ENCODE peak calls at places on chromosomes 3 and 15, in five cellular contexts. G is anterior cingulate cortex; Y is stimulated activated CD4-positive, alpha-beta T cell treated with anti-CD3 and anti-CD28 coated beads, Interleukin-1b, Interleukin-23, amount 100 ng/mL, for 24 hours; M is HCT116; I is G401. K is an unnamed sample.

GRCh38 chr3:69197455-69197854 is 75.1 kb upstream of the LMOD3 start:
- DNase-seq in Y (no peak), G (no peak), I (no peak), M (no peak), K (no peak)

GRCh38 chr15:55872471-55872870 is 120.9 kb downstream of the NEDD4 start:
- DNase-seq in Y (no peak), G (no peak), M (no peak), I (no peak), K (no peak)

GRCh38 chr3:72919520-72919919 is 31.7 kb downstream of the GXYLT2 start:
- DNase-seq in M (no peak), I (no peak), G (no peak), Y (no peak), K (no peak)

GRCh38 chr15:73317651-73318462 is 50.9 kb downstream of the HCN4 start:
- DNase-seq in M (no peak), I (no peak), G (peak), Y (no peak), K (peak)

GRCh38 chr3:195546130-195546560 is 3.0 kb upstream of the PPP1R2 start:
- DNase-seq in I (no peak), M (peak), Y (no peak), G (no peak), K (no peak)

GRCh38 chr3:83849331-83849730 is 1109.5 kb upstream of the CADM2 start:
- DNase-seq in M (no peak), I (no peak), Y (no peak), G (no peak), K (no peak)

GRCh38 chr15:86830304-86830703 is 750.6 kb downstream of the AGBL1 start:
- DNase-seq in G (no peak), Y (no peak), M (no peak), I (no peak), K (no peak)

GRCh38 chr15:75647370-75648155 is at the start of gene SNX33:
- DNase-seq in G (peak), M (no peak), I (peak), Y (no peak), K (peak)

GRCh38 chr15:70197318-70197944 is 99.7 kb upstream of the TLE3 start:
- DNase-seq in G (no peak), I (no peak), Y (no peak), M (no peak), K (no peak)

GRCh38 chr3:39203862-39204261 is 11.5 kb upstream of the XIRP1 start:
- DNase-seq in M (no peak), G (no peak), Y (no peak), I (no peak), K (no peak)

GRCh38 chr3:128623762-128624176 is 26.8 kb downstream of the RPN1 start:
- DNase-seq in I (no peak), G (no peak), M (no peak), Y (no peak), K (no peak)

GRCh38 chr3:52245322-52246263 is at the start of gene PPM1M:
- DNase-seq in M (no peak), G (no peak), I (no peak), Y (no peak), K (no peak)

GRCh38 chr3:111318289-111318688 is 223.7 kb upstream of the CD96 start:
- DNase-seq in G (no peak), M (no peak), I (no peak), Y (no peak), K (no peak)

GRCh38 chr15:65310431-65311137 is 6.1 kb downstream of the RNU5B-1 start:
- DNase-seq in M (no peak), Y (no peak), G (no peak), I (no peak), K (no peak)

GRCh38 chr3:59496250-59496649 is 446.4 kb upstream of the CFAP20DC start:
- DNase-seq in M (no peak), Y (no peak), I (no peak), G (no peak), K (no peak)

GRCh38 chr3:60877188-60877587 is 374.1 kb downstream of the FHIT start:
- DNase-seq in M (no peak), G (no peak), Y (no peak), I (no peak), K (no peak)

GRCh38 chr3:124119056-124119721 is 127.3 kb upstream of the ROPN1 start:
- DNase-seq in I (no peak), M (no peak), Y (no peak), G (no peak), K (no peak)

GRCh38 chr3:189735913-189736312 is 104.7 kb downstream of the TP63 start:
- DNase-seq in G (no peak), Y (no peak), I (no peak), M (no peak), K (no peak)

GRCh38 chr3:32493437-32494414 is 8.9 kb downstream of the CMTM6 start:
- DNase-seq in M (no peak), G (no peak), I (no peak), Y (no peak), K (no peak)

GRCh38 chr15:70033109-70033508 is 64.6 kb downstream of the TLE3 start:
- DNase-seq in M (no peak), Y (no peak), I (no peak), G (no peak), K (no peak)

GRCh38 chr3:98985406-98985805 is 83.9 kb upstream of the DCBLD2 start:
- DNase-seq in I (no peak), M (no peak), G (no peak), Y (no peak), K (no peak)

GRCh38 chr3:137792633-137793271 is 28.6 kb downstream of the SOX14 start:
- DNase-seq in I (peak), M (peak), Y (no peak), G (no peak), K (peak)

GRCh38 chr3:126959921-126960603 is 22.9 kb upstream of the PLXNA1 start:
- DNase-seq in Y (no peak), G (no peak), M (no peak), I (no peak), K (peak)

GRCh38 chr3:30006111-30006510 is 600.3 kb upstream of the TGFBR2 start:
- DNase-seq in G (no peak), I (no peak), Y (no peak), M (no peak), K (no peak)

K was measured in Ammon's horn.